ENCODE peak calls at places on chromosomes 12 and 14, in ten cellular contexts. J is PC-9; E is lower lobe of right lung; U is cardiac muscle cell; M is heart left ventricle; P is H9; N is CD8-positive, alpha-beta T cell; T is A549; R is stomach; L is dorsolateral prefrontal cortex. G is an unnamed sample.

GRCh38 chr12:131251336-131252101 is 297.8 kb downstream of the ADGRD1 start:
- DNase-seq in P (no peak), R (no peak), M (no peak), T (no peak), N (no peak), U (no peak), J (no peak), E (no peak), L (no peak), G (no peak)

GRCh38 chr14:96956464-96957239 is 159.5 kb downstream of the VRK1 start:
- DNase-seq in M (no peak), U (no peak), J (no peak), N (no peak), R (no peak), T (no peak), P (no peak), L (no peak), E (no peak), G (no peak)

GRCh38 chr14:74978416-74978947 is 23.1 kb upstream of the PGF start:
- DNase-seq in L (no peak), T (no peak), N (no peak), R (no peak), J (peak), E (no peak), P (peak), U (no peak), M (no peak), G (no peak)

GRCh38 chr14:101222362-101223090 is 319.0 kb upstream of the RTL1 start:
- DNase-seq in J (no peak), U (no peak), L (peak), M (no peak), T (no peak), P (peak), E (no peak), N (no peak), R (no peak), G (no peak)

GRCh38 chr12:71371132-71371531 is 68.5 kb upstream of the LGR5 start:
- DNase-seq in N (no peak), M (no peak), E (no peak), T (no peak), J (no peak), R (no peak), L (no peak), U (no peak), P (no peak), G (no peak)

GRCh38 chr12:6748761-6749160 is 4.2 kb downstream of the MLF2 start:
- DNase-seq in R (no peak), L (no peak), U (no peak), M (no peak), P (no peak), T (no peak), N (no peak), E (no peak), J (no peak), G (no peak)

GRCh38 chr12:49921936-49922335 is 18.2 kb upstream of the FAIM2 start:
- DNase-seq in J (no peak), U (no peak), E (no peak), R (no peak), N (no peak), L (no peak), M (no peak), T (no peak), P (peak), G (no peak)

GRCh38 chr14:56180754-56181542 is 62.7 kb downstream of the PELI2 start:
- DNase-seq in L (no peak), P (no peak), T (no peak), N (no peak), J (no peak), E (no peak), U (no peak), M (no peak), R (no peak), G (no peak)

GRCh38 chr12:71045781-71046180 is 112.0 kb downstream of the TSPAN8 start:
- DNase-seq in R (no peak), M (no peak), P (no peak), E (no peak), J (no peak), L (no peak), T (no peak), N (no peak), U (no peak), G (no peak)

GRCh38 chr14:105884808-105885281 is 358.5 kb downstream of the TMEM121 start:
- DNase-seq in T (no peak), U (no peak), R (peak), J (no peak), E (peak), M (peak), L (no peak), P (no peak), N (peak), G (no peak)

GRCh38 chr12:1642513-1642912 is 13.5 kb downstream of the WNT5B start:
- DNase-seq in M (no peak), J (no peak), L (no peak), T (no peak), P (no peak), R (no peak), E (no peak), N (no peak), U (no peak), G (no peak)

GRCh38 chr14:104795468-104795780 is at the start of gene AKT1:
- DNase-seq in T (no peak), R (no peak), M (no peak), P (no peak), U (no peak), N (no peak), E (peak), L (no peak), J (no peak), G (no peak)

GRCh38 chr12:66740257-66740656 is 61.4 kb upstream of the GRIP1 start:
- DNase-seq in U (no peak), J (peak), N (no peak), P (no peak), L (no peak), R (no peak), M (no peak), T (no peak), E (no peak), G (no peak)

GRCh38 chr12:28602760-28603638 is 412.7 kb downstream of the CCDC91 start:
- DNase-seq in E (no peak), R (no peak), N (no peak), T (no peak), U (no peak), L (no peak), J (no peak), M (no peak), P (no peak), G (no peak)

GRCh38 chr12:130764475-130765185 is 48.5 kb upstream of the RIMBP2 start:
- DNase-seq in N (no peak), E (no peak), T (peak), R (no peak), M (no peak), J (no peak), L (no peak), P (no peak), U (peak), G (peak)

GRCh38 chr14:53715390-53715730 is 241.3 kb downstream of the BMP4 start:
- DNase-seq in R (no peak), N (no peak), M (no peak), P (no peak), U (peak), J (peak), L (no peak), E (no peak), T (peak), G (peak)

GRCh38 chr12:71548906-71549305 is 109.3 kb downstream of the LGR5 start:
- DNase-seq in J (no peak), R (no peak), M (no peak), P (no peak), T (no peak), L (no peak), U (no peak), N (no peak), E (no peak), G (no peak)

GRCh38 chr14:103161054-103161397 is 37.8 kb downstream of the TNFAIP2 start:
- DNase-seq in T (no peak), P (no peak), N (no peak), R (no peak), E (no peak), J (peak), M (no peak), L (no peak), U (no peak), G (no peak)

GRCh38 chr14:74402264-74403251 is 23.5 kb downstream of the SYNDIG1L start:
- DNase-seq in R (no peak), T (no peak), N (no peak), M (no peak), J (no peak), U (peak), L (no peak), E (peak), P (no peak), G (no peak)

GRCh38 chr14:65170768-65171251 is 68.5 kb upstream of the MAX start:
- DNase-seq in L (peak), T (peak), U (peak), J (no peak), P (peak), M (no peak), R (no peak), N (peak), E (no peak), G (peak)

GRCh38 chr12:78386871-78387270 is 477.7 kb upstream of the SYT1 start:
- DNase-seq in R (no peak), J (no peak), E (no peak), N (no peak), P (no peak), T (no peak), L (no peak), U (no peak), M (no peak), G (no peak)

GRCh38 chr12:27870939-27871338 is 90.9 kb upstream of the MANSC4 start:
- DNase-seq in U (no peak), P (no peak), T (no peak), J (no peak), L (no peak), R (no peak), E (no peak), N (no peak), M (no peak), G (no peak)

GRCh38 chr14:65949711-65950516 is 536.3 kb upstream of the CCDC196 start:
- DNase-seq in L (no peak), T (no peak), J (peak), E (peak), P (no peak), N (peak), R (peak), U (peak), M (peak), G (peak)

GRCh38 chr12:6536894-6537579 is 2.7 kb downstream of the GAPDH start:
- DNase-seq in N (peak), T (no peak), J (no peak), L (no peak), M (no peak), E (no peak), U (no peak), P (peak), R (no peak), G (no peak)

GRCh38 chr14:102200690-102201368 is 61.1 kb downstream of the WDR20 start:
- DNase-seq in U (no peak), E (no peak), P (no peak), N (no peak), L (no peak), M (no peak), J (no peak), T (no peak), R (no peak), G (no peak)

GRCh38 chr12:132475304-132476037 is 14.5 kb upstream of the FBRSL1 start:
- DNase-seq in P (no peak), R (no peak), U (no peak), L (no peak), T (no peak), M (no peak), J (no peak), N (no peak), E (no peak), G (no peak)

GRCh38 chr14:93185333-93185688 is 194 bp downstream of the LYSET start:
- DNase-seq in T (no peak), U (no peak), E (no peak), J (no peak), P (no peak), N (no peak), L (peak), M (no peak), R (no peak), G (no peak)

GRCh38 chr14:93186961-93187360 is 1.8 kb downstream of the LYSET start:
- DNase-seq in T (no peak), R (no peak), N (no peak), P (no peak), E (no peak), J (no peak), U (no peak), L (no peak), M (no peak), G (no peak)

GRCh38 chr14:93183596-93184317 is 940 bp downstream of the MOAP1 start:
- DNase-seq in M (no peak), E (no peak), N (no peak), U (no peak), P (no peak), J (no peak), R (no peak), T (no peak), L (no peak), G (no peak)

GRCh38 chr14:93186461-93186860 is 1.3 kb downstream of the LYSET start:
- DNase-seq in R (no peak), E (no peak), M (no peak), T (no peak), P (no peak), J (no peak), N (no peak), L (no peak), U (no peak), G (no peak)

DNA sequence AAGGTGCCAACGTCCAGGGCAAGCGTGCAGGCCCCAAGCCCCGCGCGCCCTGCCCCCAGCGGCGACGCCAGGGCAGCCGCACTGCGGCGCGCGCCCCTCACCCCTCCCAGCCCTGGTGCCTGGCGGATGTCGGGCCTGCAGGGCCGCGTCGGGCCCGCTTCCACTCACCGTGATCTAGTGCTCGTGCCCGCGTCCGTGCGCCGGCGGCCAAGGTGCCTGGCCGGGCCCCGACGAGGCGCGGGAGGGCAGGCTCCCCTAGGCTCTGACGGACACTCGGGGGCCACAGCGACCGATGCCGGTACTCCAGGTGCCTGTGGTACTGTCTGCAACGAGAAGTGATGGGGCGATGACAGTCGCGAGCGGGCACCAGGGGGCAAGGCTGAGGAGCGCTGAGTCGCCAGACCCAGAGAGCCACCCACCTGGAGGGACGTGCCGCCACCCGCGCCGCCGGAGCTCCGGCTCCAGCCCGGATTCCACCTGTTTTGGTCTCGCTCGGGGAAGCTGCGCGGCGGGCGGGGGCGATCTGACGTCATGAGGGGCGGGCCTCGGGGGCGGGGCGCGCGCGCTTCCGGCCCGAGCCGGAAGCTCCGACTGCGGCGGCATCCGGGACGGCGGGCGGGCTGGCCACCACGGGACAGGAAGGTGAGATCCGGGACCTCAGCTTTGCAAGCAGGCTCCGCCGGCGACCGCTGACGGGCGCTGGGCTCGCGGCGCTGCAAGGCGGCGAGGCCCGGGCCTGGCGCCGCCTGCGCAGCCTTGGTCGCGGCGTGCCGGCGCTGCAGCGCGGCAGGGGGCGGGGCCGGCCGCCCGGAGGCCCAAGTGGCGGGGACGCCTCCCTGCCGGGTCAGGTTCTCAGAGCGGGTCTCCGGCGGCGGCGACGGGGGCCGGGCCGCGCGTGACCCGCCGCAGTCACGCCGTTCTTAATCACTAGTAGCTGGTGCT is at the start of the genes LYSET and MOAP1:
- DNase-seq in N (peak), M (peak), U (peak), T (peak), P (peak), R (peak), L (peak), J (peak), E (peak), G (peak)
- TF ChIP-seq CTCF in N (peak), M (no peak), U (peak), T (no peak), P (peak), R (peak), L (peak), J (no peak), E (peak), G (peak)

DNA sequence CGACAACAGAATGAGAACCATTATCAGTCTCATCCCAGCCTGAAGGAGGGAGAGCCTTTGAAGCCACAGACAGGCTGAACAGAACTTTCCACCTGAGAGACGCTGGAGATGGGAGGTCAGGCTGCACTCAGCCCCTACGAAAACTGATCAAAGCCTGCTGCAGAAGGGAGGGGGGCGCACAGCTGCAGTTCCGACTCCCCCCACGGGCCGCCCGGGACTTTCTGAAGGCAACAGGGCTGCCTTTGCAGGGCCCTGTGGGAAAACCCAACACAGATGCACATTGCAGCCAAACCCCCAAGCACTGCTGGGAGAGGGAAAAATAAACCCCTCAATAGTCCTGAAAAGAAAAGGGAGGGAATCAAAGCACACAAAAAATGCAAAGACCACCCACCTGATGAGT is 290.7 kb downstream of the ZFP36L1 start:
- DNase-seq in J (no peak), N (no peak), M (no peak), R (no peak), T (no peak), E (no peak), U (no peak), P (no peak), L (no peak), G (no peak)
- H3K27ac ChIP-seq in J (no peak), N (no peak), M (no peak), R (no peak), T (no peak), E (no peak), U (no peak), P (no peak), L (no peak), G (no peak)

GRCh38 chr12:95337176-95337575 is 119.6 kb downstream of the VEZT start:
- DNase-seq in R (no peak), L (no peak), P (no peak), U (no peak), J (no peak), T (no peak), N (no peak), M (no peak), E (no peak), G (no peak)

GRCh38 chr12:95339086-95339788 is 121.6 kb downstream of the VEZT start:
- DNase-seq in T (no peak), E (no peak), J (no peak), M (no peak), P (no peak), R (no peak), U (no peak), N (no peak), L (no peak), G (no peak)

GRCh38 chr12:95336387-95337067 is 118.9 kb downstream of the VEZT start:
- DNase-seq in L (peak), M (peak), J (peak), P (peak), N (no peak), T (peak), R (peak), U (peak), E (peak), G (peak)

DNA sequence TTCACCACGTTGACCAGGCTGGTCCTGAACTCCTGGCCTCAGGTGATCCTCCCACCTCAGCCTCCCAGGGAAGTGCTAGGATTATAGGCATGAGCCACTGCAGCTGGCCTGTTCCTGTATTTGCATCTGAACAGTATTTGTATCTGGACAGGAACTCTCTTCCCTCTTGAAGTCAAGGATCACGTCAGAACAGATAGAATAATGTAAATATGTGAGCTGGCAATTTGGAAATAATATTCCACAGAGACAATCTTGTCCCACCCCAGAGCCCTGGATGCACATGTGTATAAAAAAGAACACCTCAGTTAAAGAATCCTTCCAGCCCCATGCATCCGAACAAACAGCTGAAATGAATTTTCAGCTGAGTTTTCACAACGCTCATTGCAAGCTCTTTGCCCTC is 118.3 kb downstream of the VEZT start:
- DNase-seq in U (no peak), L (no peak), T (no peak), N (no peak), E (no peak), P (no peak), R (no peak), J (no peak), M (no peak), G (no peak)
- TF ChIP-seq CTCF in U (no peak), L (no peak), T (no peak), N (no peak), E (no peak), P (no peak), R (no peak), J (no peak), M (no peak), G (no peak)

GRCh38 chr12:89350661-89351488 is 1.4 kb downstream of the DUSP6 start:
- DNase-seq in R (no peak), U (peak), J (peak), T (no peak), E (peak), N (peak), L (no peak), P (no peak), M (no peak), G (no peak)
- H3K27ac ChIP-seq in R (peak), U (peak), J (peak), T (peak), E (peak), N (no peak), L (peak), P (peak), M (peak), G (peak)

DNA sequence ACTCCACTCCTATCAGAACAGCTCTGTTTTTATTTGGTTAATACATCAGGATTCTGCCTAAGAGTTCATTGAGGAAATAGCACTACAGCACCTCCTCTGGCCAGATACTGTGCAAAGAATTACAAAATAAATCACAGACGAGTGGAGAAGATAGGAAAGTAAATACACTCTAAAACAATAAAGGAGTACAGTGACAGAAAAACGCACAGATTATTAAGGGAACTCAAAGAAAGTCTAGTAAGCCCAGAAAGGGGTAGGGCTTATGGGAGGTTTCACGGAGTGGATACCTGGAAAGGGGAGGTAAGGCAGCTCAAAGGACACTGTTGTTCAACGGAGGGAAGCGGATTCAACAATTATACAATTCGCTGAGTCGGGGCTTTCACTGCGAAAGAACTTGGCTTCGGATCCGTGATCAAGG is 5.5 kb downstream of the OR10AD1 start:
- DNase-seq in L (no peak), P (no peak), J (no peak), U (no peak), T (peak), M (no peak), R (no peak), E (no peak), N (no peak), G (no peak)
- TF ChIP-seq CTCF in L (peak), P (peak), J (peak), U (peak), T (peak), M (peak), R (peak), E (peak), N (peak), G (peak)